ENCODE peak calls at places on chromosome 11, in eight cellular contexts. U, R, L, G, Q, Z, C and A are unnamed samples.

GRCh38 chr11:65135633-65136145 is 1.4 kb upstream of the SYVN1 start:
- DNase-seq in R (no peak), L (no peak), Z (no peak), U (no peak), G (no peak), C (no peak), Q (no peak), A (no peak)

GRCh38 chr11:61529537-61530225 is 21.1 kb downstream of the LRRC10B start:
- DNase-seq in L (no peak), U (no peak), C (no peak), R (no peak), Q (no peak), G (no peak), Z (no peak), A (no peak)

GRCh38 chr11:61787928-61788491 is 4.4 kb downstream of the TMEM258 start:
- DNase-seq in Z (peak; percentile 30), C (peak; percentile 61), G (peak; percentile 48), L (peak; percentile 81), Q (peak; percentile 65), R (no peak), U (no peak), A (peak; percentile 85)

GRCh38 chr11:102840018-102840417 is 3.4 kb downstream of the MMP3 start:
- DNase-seq in U (no peak), Q (no peak), G (no peak), Z (no peak), L (no peak), R (no peak), C (no peak), A (no peak)

GRCh38 chr11:101211407-101211975 is 81.9 kb upstream of the PGR start:
- DNase-seq in C (no peak), L (no peak), R (no peak), Q (peak; percentile 0), G (no peak), Z (no peak), U (no peak), A (no peak)

GRCh38 chr11:76808996-76809395 is 25.8 kb downstream of the TSKU start:
- DNase-seq in R (no peak), U (no peak), C (no peak), L (no peak), Q (no peak), G (no peak), Z (no peak), A (no peak)

GRCh38 chr11:30143098-30143705 is 87.6 kb upstream of the FSHB start:
- DNase-seq in G (peak; percentile 68), Z (peak; percentile 63), Q (peak; percentile 29), L (peak; percentile 46), C (peak; percentile 15), R (no peak), U (no peak), A (no peak)

GRCh38 chr11:134616048-134616447 is 204.0 kb upstream of the B3GAT1 start:
- DNase-seq in R (no peak), Z (no peak), Q (no peak), G (no peak), U (no peak), C (no peak), L (no peak), A (no peak)

GRCh38 chr11:47611240-47611863 is 17.1 kb upstream of the C1QTNF4 start:
- DNase-seq in R (no peak), L (no peak), Q (no peak), G (no peak), C (no peak), Z (no peak), U (no peak), A (no peak)

GRCh38 chr11:92159931-92160330 is 64.7 kb upstream of the FAT3 start:
- DNase-seq in Z (no peak), R (no peak), Q (no peak), U (no peak), G (no peak), L (no peak), C (no peak), A (no peak)

GRCh38 chr11:64428685-64429084 is 69.7 kb downstream of the RPS6KA4 start:
- DNase-seq in R (no peak), C (no peak), Q (no peak), G (no peak), U (no peak), Z (no peak), L (no peak), A (no peak)

GRCh38 chr11:2150206-2150847 is 10.7 kb downstream of the INS start:
- DNase-seq in U (no peak), Z (peak; percentile 78), Q (peak; percentile 74), R (no peak), G (peak; percentile 65), L (peak; percentile 78), C (peak; percentile 59), A (no peak)

GRCh38 chr11:73950869-73951710 is at the start of gene DNAJB13:
- DNase-seq in R (no peak), C (peak; percentile 60), Z (peak; percentile 76), L (peak; percentile 50), G (peak; percentile 70), U (no peak), Q (peak; percentile 36), A (peak; percentile 86)

DNA sequence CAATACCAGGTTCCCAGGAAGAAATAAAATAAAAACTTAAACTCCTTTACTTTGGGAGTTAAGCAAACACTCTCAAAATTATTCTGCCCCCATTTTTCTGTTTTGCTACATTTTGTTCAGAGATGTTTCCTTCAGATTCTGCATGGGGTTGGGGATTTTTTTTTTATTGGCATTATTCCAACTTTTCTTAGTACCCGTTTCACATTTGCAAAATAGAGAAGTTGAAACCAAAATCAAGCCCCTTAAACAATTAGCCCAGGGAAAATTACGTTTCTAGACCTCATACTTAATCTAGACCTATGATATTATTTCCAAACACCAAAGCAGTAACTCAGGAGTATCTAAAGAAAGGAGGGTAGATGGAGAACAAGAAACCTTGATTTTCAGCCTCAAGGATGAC is 20.6 kb upstream of the MS4A7 start:
- DNase-seq in L (no peak), Z (no peak), G (no peak), R (no peak), Q (no peak), U (no peak), C (no peak), A (no peak)
- H3K4me3 ChIP-seq in L (no peak overlapping the region), Z (no peak overlapping the region), G (no peak overlapping the region), R (no peak overlapping the region), Q (no peak overlapping the region), U (no peak overlapping the region), C (no peak overlapping the region), A (no peak overlapping the region)

DNA sequence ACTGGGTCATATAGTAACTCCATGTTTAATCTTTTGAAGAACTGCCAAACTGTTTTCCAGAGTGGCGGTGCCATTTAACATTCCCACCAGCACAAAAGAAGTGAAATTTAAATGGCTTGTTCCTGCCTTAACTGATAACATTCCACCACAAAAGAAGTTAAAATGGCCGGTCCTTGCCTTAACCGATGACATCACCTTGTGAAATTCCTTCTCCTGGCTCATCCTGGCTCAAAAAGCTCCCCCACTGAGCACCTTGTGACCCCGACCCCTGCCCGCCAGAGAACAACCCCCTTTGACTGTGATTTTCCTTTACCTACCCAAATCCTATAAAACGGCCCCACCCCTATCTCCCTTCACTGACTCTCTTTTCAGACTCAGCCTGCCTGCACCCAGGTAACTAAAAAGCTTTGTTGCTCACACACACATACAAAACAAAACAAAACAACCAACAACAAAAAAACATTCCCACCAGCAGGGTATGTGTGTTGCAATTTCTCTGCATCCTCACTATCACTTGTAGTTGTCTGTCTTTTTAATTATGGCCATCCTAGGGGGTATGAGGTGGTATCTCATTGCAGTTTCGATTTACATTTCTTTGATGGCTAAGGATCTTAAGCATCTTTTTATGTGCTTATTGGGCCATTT is 109.0 kb downstream of the FAR1 start:
- DNase-seq in Q (no peak), U (no peak), L (no peak), Z (no peak), G (no peak), C (no peak), R (no peak), A (peak; percentile 63)
- H3K4me3 ChIP-seq in Q (no peak overlapping the region), U (no peak overlapping the region), L (no peak overlapping the region), Z (no peak overlapping the region), G (no peak overlapping the region), C (no peak overlapping the region), R (no peak overlapping the region), A (no peak overlapping the region)

GRCh38 chr11:130400793-130401483 is 27.5 kb downstream of the ADAMTS8 start:
- DNase-seq in R (no peak), L (peak; percentile 89), Q (peak; percentile 68), U (no peak), G (no peak), C (peak; percentile 87), Z (no peak), A (peak; percentile 94)
- H3K4me3 ChIP-seq in R (no peak overlapping the region), L (no peak overlapping the region), Q (no peak overlapping the region), U (no peak overlapping the region), G (no peak overlapping the region), C (no peak overlapping the region), Z (no peak overlapping the region), A (no peak overlapping the region)

DNA sequence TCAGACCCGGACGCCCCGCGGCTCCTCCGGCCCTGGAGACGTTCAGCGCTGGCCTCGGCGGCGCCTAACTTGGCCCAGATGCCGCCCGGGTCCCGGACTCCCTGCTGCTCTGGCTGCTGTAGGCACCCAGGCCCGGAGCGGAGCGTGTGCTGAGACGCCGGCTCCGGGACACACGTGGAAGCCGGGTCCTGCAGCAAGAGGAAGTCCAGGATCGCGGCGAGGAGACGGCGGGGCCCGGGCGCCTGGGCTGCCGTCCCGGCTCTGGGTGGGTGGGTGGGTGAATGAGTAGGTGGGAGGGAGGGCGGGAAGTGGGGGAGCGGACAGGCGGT is 223 bp downstream of the WT1 start:
- DNase-seq in R (no peak), Z (no peak), Q (no peak), L (peak; percentile 62), G (peak; percentile 37), C (no peak), U (no peak), A (no peak)
- H3K4me3 ChIP-seq in R (peak overlapping the region; percentile 15), Z (no peak overlapping the region), Q (no peak overlapping the region), L (peak overlapping the region; percentile 62), G (peak overlapping the region; percentile 86), C (no peak overlapping the region), U (peak overlapping the region; percentile 38), A (no peak overlapping the region)

DNA sequence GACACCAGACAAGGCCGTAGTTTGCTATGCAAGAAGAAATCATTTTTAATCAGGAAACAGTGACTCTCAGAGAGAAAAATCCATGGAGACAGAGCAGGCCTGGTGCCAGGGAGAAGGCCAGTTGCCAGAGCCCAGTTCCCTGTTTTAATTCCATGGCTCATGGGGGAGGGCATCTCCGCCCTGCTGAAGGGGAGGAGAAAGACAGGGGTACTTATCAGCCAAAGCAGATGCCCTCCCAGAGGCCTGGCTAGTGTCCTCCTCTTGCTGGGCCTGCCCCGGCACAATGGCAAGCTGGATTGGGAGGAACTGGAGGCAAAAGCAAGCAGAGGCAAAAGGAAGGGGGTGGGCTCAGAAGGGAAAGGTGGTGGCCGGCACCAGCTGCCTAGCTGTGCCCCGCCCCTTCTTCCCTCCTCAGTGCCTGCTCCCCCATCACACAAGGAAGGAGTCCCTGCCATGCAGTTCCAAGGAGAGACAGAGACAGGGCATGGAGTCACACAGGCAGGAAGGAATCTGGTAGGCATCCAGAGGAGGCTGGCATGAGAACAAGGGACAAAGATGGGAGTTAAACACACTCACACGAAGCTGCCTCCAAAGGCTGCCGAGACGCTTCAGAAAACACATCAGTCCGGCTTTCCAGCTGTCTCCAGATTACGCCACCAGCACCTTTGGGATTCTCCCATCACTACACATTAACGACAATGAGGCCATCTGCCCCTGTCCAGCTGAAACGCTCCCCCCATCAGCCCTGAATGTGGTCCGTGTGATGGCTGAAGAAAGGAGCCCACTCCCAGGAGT is 591.8 kb downstream of the BUD13 start:
- DNase-seq in G (no peak), C (no peak), R (no peak), Q (no peak), Z (no peak), L (no peak), U (no peak), A (no peak)
- H3K4me3 ChIP-seq in G (no peak overlapping the region), C (no peak overlapping the region), R (no peak overlapping the region), Q (no peak overlapping the region), Z (no peak overlapping the region), L (no peak overlapping the region), U (no peak overlapping the region), A (no peak overlapping the region)